ENCODE peak calls at places on chromosomes 13 and 19, in four cellular contexts. R, Y, A and D are unnamed samples.

GRCh38 chr13:110236831-110237261 is 70.1 kb downstream of the COL4A1 start:
- DNase-seq in R (no peak), Y (no peak), A (no peak), D (no peak)

GRCh38 chr13:63436288-63436687 is 2020.6 kb upstream of the PCDH20 start:
- DNase-seq in R (no peak), Y (no peak), A (no peak), D (no peak)

GRCh38 chr19:39408392-39409206 is 2.0 kb downstream of the ZFP36 start:
- DNase-seq in R (no peak), Y (no peak), A (peak), D (no peak)

GRCh38 chr19:6070179-6071102 is 39.9 kb downstream of the RFX2 start:
- DNase-seq in R (no peak), Y (no peak), A (no peak), D (no peak)

GRCh38 chr13:108508263-108508662 is 121.1 kb upstream of the MYO16 start:
- DNase-seq in R (peak), Y (no peak), A (peak), D (no peak)

GRCh38 chr13:21668665-21669599 is 1.9 kb upstream of the FGF9 start:
- DNase-seq in R (peak), Y (no peak), A (peak), D (peak)

GRCh38 chr13:31374682-31375081 is 174.9 kb downstream of the B3GLCT start:
- DNase-seq in R (no peak), Y (no peak), A (no peak), D (no peak)

GRCh38 chr19:3054972-3055740 is 7.1 kb downstream of the TLE5 start:
- DNase-seq in R (no peak), Y (no peak), A (peak), D (no peak)

GRCh38 chr13:75803175-75803611 is 167.1 kb downstream of the LMO7 start:
- DNase-seq in R (peak), Y (no peak), A (no peak), D (no peak)

GRCh38 chr19:31423896-31424295 is 74.7 kb upstream of the TSHZ3 start:
- DNase-seq in R (no peak), Y (no peak), A (no peak), D (no peak)

GRCh38 chr19:17327654-17328516 is 6.8 kb downstream of the ANO8 start:
- DNase-seq in R (peak), Y (peak), A (no peak), D (peak)

GRCh38 chr13:27573265-27573664 is 47.1 kb downstream of the LNX2 start:
- DNase-seq in R (no peak), Y (no peak), A (peak), D (no peak)

GRCh38 chr13:32264407-32264806 is 50.8 kb downstream of the ZAR1L start:
- DNase-seq in R (no peak), Y (no peak), A (peak), D (no peak)

DNA sequence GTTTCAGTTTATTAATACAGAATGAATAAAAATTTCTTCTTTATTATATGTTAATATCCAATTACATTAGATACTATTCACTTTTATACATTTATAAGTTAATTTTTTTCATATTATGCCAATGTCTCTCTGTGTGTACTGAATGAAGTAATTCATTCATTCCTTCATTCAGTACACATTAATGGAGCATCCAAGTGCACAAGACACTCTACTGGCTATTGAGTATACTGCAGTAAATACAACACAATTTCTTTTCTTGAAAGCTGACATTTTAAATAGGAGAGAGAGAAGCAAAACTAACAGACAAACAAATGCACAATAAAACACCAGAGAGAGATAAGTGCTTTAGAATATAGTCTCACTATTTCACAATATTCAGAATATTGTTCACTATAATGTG is 1038.3 kb upstream of the SPRY2 start:
- DNase-seq in R (no peak), Y (no peak), A (no peak), D (no peak)
- TF ChIP-seq CTCF in R (peak), Y (no peak), A (no peak), D (no peak)

DNA sequence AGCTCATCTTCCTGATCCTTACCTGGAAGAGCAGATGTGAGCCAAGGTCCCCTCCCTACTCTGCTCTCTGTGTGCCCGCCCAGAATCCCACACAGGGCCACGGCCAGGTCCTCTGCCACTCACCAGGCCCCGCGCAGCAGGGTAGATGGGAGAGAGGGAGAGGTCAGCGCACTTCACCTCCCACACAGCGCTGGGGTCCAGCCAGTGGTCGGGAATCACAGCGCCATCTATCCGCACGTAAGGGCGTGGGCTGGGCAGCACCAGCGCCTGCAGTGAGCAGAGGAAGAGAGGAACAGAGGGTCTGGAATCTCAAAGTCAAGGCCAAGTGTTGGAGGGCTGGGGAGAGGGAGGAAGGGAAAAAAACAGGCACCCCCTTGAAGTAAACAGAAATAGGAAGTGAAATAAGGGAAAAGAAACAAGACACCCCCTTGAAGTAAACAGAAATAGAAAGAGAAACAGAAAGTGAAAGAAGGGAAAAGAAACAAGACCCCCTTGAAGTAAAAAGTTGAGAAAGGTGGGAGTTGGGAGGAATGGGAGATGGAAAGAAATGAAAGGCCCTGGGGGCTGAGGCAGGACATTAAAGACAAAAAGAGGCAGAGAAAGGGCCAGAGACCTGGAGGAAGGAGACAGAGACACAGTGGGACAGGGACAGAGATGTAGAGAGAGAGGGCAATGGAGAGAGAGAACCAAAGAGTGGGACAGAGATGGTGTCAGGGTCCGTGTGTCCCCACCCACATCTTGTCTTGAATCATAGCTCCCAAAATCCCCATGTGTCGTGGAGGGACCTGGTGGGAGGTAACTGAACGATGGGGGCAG is 7.1 kb upstream of the PLA2G4C start:
- DNase-seq in R (peak), Y (no peak), A (no peak), D (no peak)
- TF ChIP-seq CTCF in R (peak), Y (no peak), A (no peak), D (no peak)

DNA sequence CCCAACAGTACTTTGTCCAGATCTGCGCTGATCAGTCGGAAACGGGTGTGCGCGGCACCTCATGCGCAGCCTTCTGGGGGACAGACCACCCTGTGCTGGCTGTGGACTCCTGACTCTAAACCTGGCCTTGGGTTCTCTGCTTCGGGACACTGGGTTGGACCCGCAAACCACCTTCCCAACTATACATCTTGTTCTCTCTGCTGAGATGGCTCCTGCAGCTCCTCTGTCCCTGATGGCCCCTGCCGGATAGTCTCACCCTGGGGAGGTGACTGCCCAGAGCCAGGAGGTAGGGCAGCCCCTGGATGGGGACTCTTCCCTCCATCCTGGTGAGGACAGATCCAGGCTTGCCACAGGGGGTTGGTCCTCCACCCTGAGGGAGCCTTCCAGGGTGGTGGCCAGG is 23.3 kb downstream of the RFX1 start:
- DNase-seq in R (no peak), Y (no peak), A (no peak), D (no peak)
- TF ChIP-seq CTCF in R (no peak), Y (no peak), A (no peak), D (no peak)

DNA sequence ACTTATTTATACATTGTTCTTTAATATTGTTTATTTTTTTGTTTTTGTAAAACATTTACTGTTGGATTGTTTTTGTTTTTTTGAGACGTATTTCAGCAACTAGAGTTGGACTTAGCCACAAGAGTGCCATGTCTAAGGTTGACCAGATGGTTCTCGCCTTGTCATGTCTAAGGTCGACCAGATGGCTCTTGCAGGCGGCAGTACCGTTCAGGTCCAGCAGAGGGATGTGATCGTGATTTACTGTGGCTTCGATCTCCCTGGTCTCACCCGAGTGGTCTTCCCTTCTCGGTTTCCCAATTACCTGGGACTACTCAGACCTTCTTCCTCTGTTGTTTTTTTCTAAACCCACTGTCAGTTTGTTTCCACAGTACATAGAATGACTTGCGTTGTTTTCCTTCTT is 1438.6 kb downstream of the UQCRFS1 start:
- DNase-seq in R (peak), Y (no peak), A (peak), D (peak)
- TF ChIP-seq CTCF in R (peak), Y (no peak), A (peak), D (peak)

DNA sequence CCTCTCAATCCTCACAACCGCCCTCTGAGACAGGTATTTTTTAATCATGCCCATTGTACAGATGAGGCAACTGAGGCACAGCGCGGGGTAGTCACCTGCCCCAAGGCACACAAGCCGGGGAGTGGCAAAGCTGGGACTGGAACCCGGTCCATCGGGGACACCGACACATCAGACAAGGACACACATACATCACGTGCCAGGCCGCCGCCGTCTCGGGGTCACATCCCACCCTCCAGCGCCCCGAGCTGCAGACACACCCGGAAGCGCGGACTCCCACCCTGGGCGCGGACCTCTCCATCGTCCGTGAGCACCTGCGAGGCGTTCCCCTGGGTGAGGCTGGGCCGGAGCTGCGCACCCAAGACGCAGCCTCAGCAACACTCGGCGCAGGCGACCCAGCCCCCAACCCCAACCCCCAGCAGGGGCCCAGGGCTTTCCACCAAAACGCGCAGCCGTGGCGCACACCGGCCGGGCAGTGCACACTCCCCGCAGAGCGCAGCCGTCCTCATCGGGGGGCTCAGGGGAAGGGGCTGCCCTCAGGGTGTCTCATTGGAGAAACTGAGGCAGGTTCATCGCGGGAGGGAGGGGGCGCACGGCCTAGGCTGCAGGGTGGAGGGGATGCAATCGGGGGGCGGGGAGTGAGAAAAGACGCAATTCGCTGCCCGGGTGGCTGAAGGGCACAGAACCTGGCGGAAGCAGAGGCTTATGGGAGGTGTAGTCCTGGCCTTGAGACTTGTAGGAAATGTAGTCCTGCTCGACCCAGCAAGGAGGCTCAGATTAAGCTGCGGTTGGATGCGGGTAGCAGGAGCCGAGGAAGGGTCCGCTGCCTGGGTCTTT is 1.9 kb upstream of the LMTK3 start:
- DNase-seq in R (peak), Y (no peak), A (peak), D (peak)
- TF ChIP-seq CTCF in R (no peak), Y (no peak), A (no peak), D (no peak)

GRCh38 chr19:55528030-55528801 is 8.7 kb downstream of the SBK2 start:
- DNase-seq in R (no peak), Y (no peak), A (no peak), D (peak)
- TF ChIP-seq CTCF in R (no peak), Y (no peak), A (no peak), D (no peak)

GRCh38 chr19:47523473-47523872 is 8.6 kb upstream of the NAPA start:
- DNase-seq in R (no peak), Y (no peak), A (no peak), D (no peak)

GRCh38 chr19:47518854-47519253 is 4.0 kb upstream of the NAPA start:
- DNase-seq in R (no peak), Y (no peak), A (no peak), D (no peak)

GRCh38 chr19:47520839-47521238 is 6.0 kb upstream of the NAPA start:
- DNase-seq in R (no peak), Y (no peak), A (no peak), D (no peak)

GRCh38 chr19:47520343-47520806 is 5.5 kb upstream of the NAPA start:
- DNase-seq in R (no peak), Y (no peak), A (no peak), D (no peak)

GRCh38 chr19:47521473-47522180 is 6.8 kb upstream of the NAPA start:
- DNase-seq in R (no peak), Y (no peak), A (no peak), D (no peak)
- TF ChIP-seq CTCF in R (no peak), Y (no peak), A (no peak), D (no peak)

GRCh38 chr13:93183302-93183701 is 43.3 kb upstream of the GPC6 start:
- DNase-seq in R (peak), Y (no peak), A (no peak), D (no peak)
- TF ChIP-seq CTCF in R (peak), Y (no peak), A (no peak), D (no peak)

DNA sequence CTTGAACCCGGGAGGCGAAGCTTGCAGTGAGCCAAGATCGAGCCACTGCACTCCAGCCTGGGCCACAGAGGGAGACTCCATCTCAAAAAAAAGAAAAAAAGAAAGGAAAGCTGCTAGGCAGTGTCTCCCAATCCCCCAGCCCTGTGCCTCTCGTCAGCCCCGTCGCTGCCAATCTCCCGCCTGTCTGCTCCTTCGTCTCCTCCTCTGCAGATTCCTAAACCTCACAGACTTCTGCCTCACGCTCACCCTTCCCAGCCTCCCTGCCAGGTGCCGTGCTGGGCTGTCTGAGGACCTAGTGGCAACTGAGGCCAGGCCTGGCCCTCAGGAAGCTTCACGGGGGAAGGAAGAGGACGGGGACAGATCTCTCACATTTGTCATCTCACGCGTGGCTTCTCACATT is 21.5 kb downstream of the DPF1 start:
- DNase-seq in R (no peak), Y (no peak), A (no peak), D (no peak)
- TF ChIP-seq CTCF in R (no peak), Y (no peak), A (no peak), D (no peak)

GRCh38 chr19:15915109-15915508 is 17.2 kb upstream of the CYP4F2 start:
- DNase-seq in R (no peak), Y (no peak), A (no peak), D (no peak)
- TF ChIP-seq CTCF in R (no peak), Y (no peak), A (no peak), D (no peak)